ENCODE peak calls at places on chromosomes 12 and 14, in seven cellular contexts. E is cardiac fibroblast, P is IMR-90, L is astrocyte of the spinal cord, C is foreskin fibroblast, V is astrocyte of the cerebellum, Z is brain microvascular endothelial cell. G is an unnamed sample.
A peak's percentile ranks its signal among the peaks of the same experiment; 100 is the strongest.

GRCh38 chr14:31992051-31992450 is 85.1 kb upstream of the ARHGAP5 start:
- DNase-seq in V (peak; percentile 18), L (peak; percentile 70), Z (peak; percentile 81), P (peak; percentile 40), C (peak; percentile 74), E (peak; percentile 81), G (peak; percentile 91)

GRCh38 chr12:96194901-96195844 is 998 bp downstream of the ELK3 start:
- DNase-seq in C (peak; percentile 84), L (peak; percentile 91), Z (peak; percentile 70), V (peak; percentile 84), E (peak; percentile 90), P (peak; percentile 91), G (peak; percentile 88)

GRCh38 chr14:20668969-20669368 is 15.4 kb upstream of the RNASE4 start:
- DNase-seq in Z (no peak), C (no peak), L (no peak), V (no peak), E (peak; percentile 21), P (no peak), G (no peak)

GRCh38 chr12:26135010-26135420 is 10.2 kb upstream of the BHLHE41 start:
- DNase-seq in Z (peak; percentile 36), C (no peak), E (no peak), L (peak; percentile 87), P (no peak), V (peak; percentile 84), G (peak; percentile 86)

GRCh38 chr14:37417833-37418232 is 177.2 kb downstream of the FOXA1 start:
- DNase-seq in Z (no peak), V (no peak), E (no peak), C (no peak), L (no peak), P (no peak), G (no peak)

GRCh38 chr12:30828686-30829085 is 73.9 kb upstream of the CAPRIN2 start:
- DNase-seq in E (no peak), L (no peak), C (no peak), P (no peak), V (peak; percentile 35), Z (no peak), G (no peak)

GRCh38 chr12:107238276-107238675 is 144.9 kb upstream of the CRY1 start:
- DNase-seq in P (peak; percentile 48), V (no peak), E (peak; percentile 15), L (peak; percentile 23), Z (peak; percentile 38), C (peak; percentile 28), G (peak; percentile 43)

GRCh38 chr14:97704316-97704715 is 907.1 kb downstream of the VRK1 start:
- DNase-seq in C (no peak), Z (no peak), L (no peak), V (no peak), P (no peak), E (no peak), G (no peak)

GRCh38 chr14:68506021-68506644 is 286.7 kb downstream of the ZFP36L1 start:
- DNase-seq in P (peak; percentile 73), E (peak; percentile 81), L (peak; percentile 61), C (peak; percentile 76), Z (peak; percentile 58), V (peak; percentile 15), G (peak; percentile 49)

GRCh38 chr12:28374556-28374955 is 184.3 kb downstream of the CCDC91 start:
- DNase-seq in L (peak; percentile 47), Z (no peak), E (peak; percentile 56), C (peak; percentile 42), V (peak; percentile 3), P (peak; percentile 74), G (peak; percentile 62)

GRCh38 chr12:120321382-120322202 is 6.0 kb downstream of the PLA2G1B start:
- DNase-seq in Z (no peak), E (no peak), L (no peak), P (no peak), C (no peak), V (no peak), G (no peak)

GRCh38 chr12:120316798-120317257 is 10.8 kb downstream of the PLA2G1B start:
- DNase-seq in E (no peak), C (no peak), P (no peak), Z (peak; percentile 1), L (no peak), V (no peak), G (peak; percentile 41)

GRCh38 chr12:120314220-120314619 is 12.1 kb downstream of the SIRT4 start:
- DNase-seq in C (no peak), V (no peak), L (no peak), P (no peak), Z (peak; percentile 7), E (peak; percentile 10), G (peak; percentile 5)

DNA sequence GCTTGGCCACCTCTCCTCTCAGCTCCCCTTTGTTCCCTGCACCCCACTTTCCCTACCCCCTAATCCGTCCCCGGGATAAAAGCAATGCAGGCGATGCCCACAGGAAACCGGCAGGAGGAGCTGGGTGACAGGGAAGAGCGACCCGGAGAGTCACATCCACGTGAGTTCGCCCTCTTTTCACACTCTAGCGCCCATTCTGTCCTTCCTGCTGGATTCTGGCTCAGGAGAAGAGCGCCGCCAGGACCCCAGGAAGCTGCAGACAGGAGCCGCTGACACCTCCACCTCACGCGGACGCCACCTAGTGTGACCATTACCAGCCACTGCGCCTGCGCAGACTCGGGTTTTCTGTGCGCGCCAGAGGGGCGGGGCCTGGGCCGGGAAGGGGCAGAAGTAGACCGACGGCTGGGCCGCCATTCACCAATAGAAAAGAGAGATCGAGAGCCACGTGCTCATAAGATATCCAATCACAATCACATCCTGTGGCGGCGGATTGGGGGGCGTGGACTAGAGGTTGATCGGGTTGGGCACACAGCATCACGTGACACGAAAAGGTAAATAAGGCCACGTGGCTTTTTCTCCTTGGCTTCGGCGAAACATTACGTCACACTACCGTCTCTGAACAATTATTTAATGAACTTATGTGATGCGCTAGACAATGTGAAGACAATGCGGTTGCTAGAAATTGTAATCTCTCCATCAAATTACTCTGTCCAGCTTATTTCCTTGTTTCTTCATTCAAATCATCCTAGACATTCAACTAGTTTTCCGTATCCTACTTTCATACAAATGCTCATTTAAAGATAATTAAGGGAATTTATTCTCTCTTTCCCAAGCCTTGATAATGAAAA is 10.1 kb downstream of the PLA2G1B start:
- DNase-seq in L (peak; percentile 99), V (peak; percentile 98), E (peak; percentile 100), Z (peak; percentile 100), C (peak; percentile 99), P (peak; percentile 99), G (peak; percentile 100)
- TF ChIP-seq CTCF in L (peak; percentile 78), V (peak; percentile 77), E (peak; percentile 83), Z (peak; percentile 82), C (peak; percentile 66), P (peak; percentile 53), G (peak; percentile 81)

GRCh38 chr14:102805454-102805891 is 28.2 kb downstream of the TRAF3 start:
- DNase-seq in L (peak; percentile 81), C (peak; percentile 53), E (peak; percentile 52), Z (peak; percentile 71), V (peak; percentile 69), P (peak; percentile 70), G (peak; percentile 79)

GRCh38 chr14:102805941-102806340 is 28.7 kb downstream of the TRAF3 start:
- DNase-seq in P (no peak), E (no peak), C (no peak), V (no peak), Z (no peak), L (no peak), G (no peak)

GRCh38 chr14:102806447-102806846 is 29.2 kb downstream of the TRAF3 start:
- DNase-seq in C (no peak), V (no peak), L (no peak), E (no peak), P (no peak), Z (no peak), G (no peak)

GRCh38 chr14:102803139-102803538 is 25.9 kb downstream of the TRAF3 start:
- DNase-seq in C (peak; percentile 56), Z (no peak), E (no peak), L (no peak), V (no peak), P (no peak), G (no peak)

GRCh38 chr14:102804858-102805257 is 27.6 kb downstream of the TRAF3 start:
- DNase-seq in E (no peak), V (no peak), C (no peak), L (no peak), P (no peak), Z (no peak), G (no peak)
- H3K4me3 ChIP-seq in E (no peak overlapping the region), V (no peak overlapping the region), C (no peak overlapping the region), L (no peak overlapping the region), P (no peak overlapping the region), Z (no peak overlapping the region), G (no peak overlapping the region)

DNA sequence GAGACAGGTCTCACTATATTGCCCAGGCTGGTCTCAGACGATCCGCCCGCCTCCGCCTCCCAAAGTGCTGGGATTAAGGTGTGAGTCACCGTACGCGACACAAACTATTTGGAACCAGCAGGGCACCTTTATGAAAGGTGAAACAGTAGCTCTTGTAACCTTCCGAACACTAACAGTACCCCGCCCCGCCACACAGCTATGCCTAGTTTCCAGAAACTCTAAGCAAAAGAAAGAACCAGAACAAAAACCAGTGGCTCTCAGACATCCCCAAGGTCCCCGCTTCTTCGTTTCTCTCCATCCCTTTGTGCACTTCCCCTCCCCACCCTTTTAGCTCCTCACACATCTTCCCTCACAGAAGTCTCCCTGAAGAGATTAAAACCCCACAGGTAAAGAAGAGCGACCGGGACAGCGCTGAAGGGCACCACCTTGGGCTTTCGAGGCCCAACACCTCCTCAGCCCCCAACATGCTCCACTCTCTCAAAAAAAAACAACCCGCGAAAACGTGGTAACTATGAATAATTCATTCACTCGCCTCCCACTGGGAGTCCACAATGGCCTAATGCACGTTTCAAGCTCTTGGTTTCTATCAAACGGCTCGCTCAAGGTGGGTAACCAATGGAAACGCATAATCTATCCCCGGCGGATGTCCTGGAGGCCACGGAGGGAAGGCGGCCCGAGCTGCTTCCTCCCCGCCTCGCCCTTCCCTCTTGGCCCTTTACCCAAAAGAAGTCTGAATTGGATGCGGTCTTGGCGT is 899 bp downstream of the BAG5 start:
- DNase-seq in Z (peak; percentile 48), P (peak; percentile 49), C (peak; percentile 73), V (peak; percentile 32), L (peak; percentile 54), E (peak; percentile 63), G (peak; percentile 69)
- TF ChIP-seq CTCF in Z (no peak), P (no peak), C (no peak), V (peak; percentile 2), L (no peak), E (no peak), G (no peak)

GRCh38 chr14:76827696-76828301 is 1.6 kb downstream of the LRRC74A start:
- DNase-seq in P (no peak), Z (no peak), V (no peak), E (peak; percentile 37), C (no peak), L (no peak), G (no peak)
- H3K4me3 ChIP-seq in P (no peak overlapping the region), Z (no peak overlapping the region), V (peak overlapping the region; percentile 15), E (peak overlapping the region; percentile 20), C (peak overlapping the region; percentile 34), L (no peak overlapping the region), G (peak overlapping the region; percentile 13)

GRCh38 chr12:123834845-123835244 is 72.7 kb downstream of the DNAH10 start:
- DNase-seq in Z (no peak), C (no peak), V (no peak), L (no peak), P (no peak), E (no peak), G (no peak)
- TF ChIP-seq CTCF in Z (no peak), C (no peak), V (no peak), L (no peak), P (no peak), E (no peak), G (no peak)

DNA sequence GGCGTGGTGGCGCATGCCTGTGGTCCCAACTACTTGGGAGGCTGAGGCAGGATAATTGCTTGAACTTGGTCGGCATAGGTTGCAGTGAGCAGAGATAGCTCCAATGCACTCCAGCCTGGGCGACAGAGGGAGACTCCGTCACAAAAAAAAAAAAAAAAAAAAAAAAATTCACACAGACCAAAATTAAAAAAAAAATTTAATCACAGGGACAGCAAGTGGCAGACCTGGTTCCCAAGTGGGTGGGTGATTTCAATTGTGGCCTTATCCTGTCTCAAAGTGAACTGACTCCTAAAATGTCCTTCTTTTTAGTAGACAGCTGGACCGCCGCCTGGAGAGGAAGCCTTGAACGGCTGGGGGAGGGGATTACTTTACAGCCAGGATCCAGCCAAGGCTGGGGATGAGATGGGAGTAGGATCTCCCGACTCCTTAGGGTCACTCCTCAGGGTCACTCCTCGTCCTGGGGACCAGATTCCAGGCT is 1.6 kb upstream of the KCNH3 start:
- DNase-seq in V (no peak), P (no peak), E (no peak), L (no peak), Z (no peak), C (no peak), G (no peak)
- H3K4me3 ChIP-seq in V (no peak overlapping the region), P (peak overlapping the region; percentile 15), E (peak overlapping the region; percentile 28), L (no peak overlapping the region), Z (no peak overlapping the region), C (peak overlapping the region; percentile 41), G (no peak overlapping the region)